ENCODE peak calls at places on chromosomes 16 and 17, in nine cellular contexts. M is activated CD4-positive, CD25-positive, alpha-beta regulatory T cell treated with anti-CD3 and anti-CD28 coated beads, Interleukin-2, amount 50 U/mL, for 16 hours; Q is NAMALWA; X is EL; A is AG09309; H is endodermal cell; L is HEK293T; U is NCI-H2029; R is memory B cell. N is an unnamed sample.

GRCh38 chr16:67013823-67014640 is 14.9 kb upstream of the CBFB start:
- DNase-seq in H (peak), Q (peak), U (peak), L (peak), A (no peak), X (peak), M (peak), R (peak), N (peak)

GRCh38 chr17:83186226-83186625 is 106.8 kb downstream of the METRNL start:
- DNase-seq in H (peak), L (no peak), Q (peak), U (no peak), R (no peak), X (no peak), M (no peak), A (no peak), N (no peak)

GRCh38 chr17:301681-302299 is 50.8 kb downstream of the RPH3AL start:
- DNase-seq in L (no peak), M (no peak), H (no peak), U (no peak), Q (no peak), A (no peak), X (no peak), R (no peak), N (no peak)

GRCh38 chr17:14359251-14359939 is 58.5 kb downstream of the HS3ST3B1 start:
- DNase-seq in A (no peak), X (no peak), R (peak), Q (no peak), U (no peak), L (no peak), H (peak), M (no peak), N (peak)

GRCh38 chr17:74119049-74119580 is 84.4 kb upstream of the RPL38 start:
- DNase-seq in H (no peak), L (no peak), X (no peak), M (no peak), Q (no peak), U (no peak), R (no peak), A (no peak), N (no peak)

GRCh38 chr17:32277284-32277683 is 11.7 kb downstream of the RHBDL3 start:
- DNase-seq in Q (no peak), X (peak), L (no peak), R (no peak), M (no peak), H (peak), A (no peak), U (no peak), N (no peak)

GRCh38 chr16:50751528-50751927 is 9.6 kb downstream of the CYLD start:
- DNase-seq in L (no peak), H (no peak), R (no peak), Q (no peak), U (no peak), A (no peak), M (no peak), X (no peak), N (no peak)

GRCh38 chr16:19132898-19133297 is 19.1 kb downstream of the ITPRIPL2 start:
- DNase-seq in U (no peak), A (no peak), Q (no peak), L (no peak), M (no peak), H (no peak), X (no peak), R (no peak), N (no peak)

GRCh38 chr17:71516149-71516548 is 604.7 kb upstream of the SOX9 start:
- DNase-seq in L (peak), M (no peak), A (no peak), R (no peak), H (no peak), Q (no peak), X (no peak), U (peak), N (no peak)

GRCh38 chr17:31842416-31843381 is 16.3 kb downstream of the COPRS start:
- DNase-seq in R (peak), A (no peak), X (peak), L (peak), H (peak), Q (peak), U (peak), M (peak), N (peak)

GRCh38 chr17:36074365-36074764 is 10.3 kb downstream of the CCL18 start:
- DNase-seq in L (no peak), M (no peak), H (no peak), Q (no peak), X (no peak), U (no peak), R (no peak), A (no peak), N (no peak)

GRCh38 chr17:64519601-64520000 is 12.8 kb downstream of the CEP95 start:
- DNase-seq in R (no peak), X (no peak), H (no peak), L (no peak), A (no peak), U (no peak), M (no peak), Q (no peak), N (no peak)

GRCh38 chr17:4480929-4481898 is 17.5 kb upstream of the SPNS2 start:
- DNase-seq in X (no peak), H (no peak), Q (no peak), U (no peak), L (no peak), R (no peak), M (no peak), A (no peak), N (no peak)

GRCh38 chr16:83070416-83071199 is 443.8 kb downstream of the CDH13 start:
- DNase-seq in M (no peak), L (no peak), A (peak), Q (no peak), H (no peak), X (no peak), U (no peak), R (no peak), N (no peak)

GRCh38 chr17:82127704-82128103 is 29.7 kb upstream of the FASN start:
- DNase-seq in M (no peak), U (no peak), R (no peak), Q (no peak), H (no peak), A (no peak), L (no peak), X (no peak), N (no peak)

GRCh38 chr16:80936410-80936809 is 70.3 kb downstream of the CMC2 start:
- DNase-seq in L (no peak), M (no peak), U (no peak), A (peak), Q (no peak), H (no peak), R (no peak), X (peak), N (no peak)

GRCh38 chr16:67431077-67431804 is at the start of gene HSD11B2:
- DNase-seq in R (peak), A (no peak), M (no peak), U (no peak), X (peak), H (peak), Q (no peak), L (peak), N (no peak)

GRCh38 chr17:61846088-61846487 is 17.2 kb downstream of the BRIP1 start:
- DNase-seq in U (no peak), H (no peak), Q (no peak), R (no peak), M (no peak), A (no peak), L (no peak), X (no peak), N (no peak)

GRCh38 chr16:66519482-66519881 is 30.4 kb downstream of the TK2 start:
- DNase-seq in H (peak), L (no peak), R (no peak), U (no peak), X (no peak), Q (no peak), M (no peak), A (no peak), N (no peak)

GRCh38 chr17:82911822-82912221 is 72.0 kb upstream of the ZNF750 start:
- DNase-seq in M (no peak), U (no peak), X (no peak), L (no peak), Q (no peak), H (no peak), A (no peak), R (no peak), N (no peak)

GRCh38 chr17:73625006-73625405 is 19.2 kb downstream of the SDK2 start:
- DNase-seq in H (no peak), X (no peak), U (no peak), L (no peak), A (no peak), R (no peak), M (no peak), Q (no peak), N (no peak)

GRCh38 chr16:68297908-68298307 is 12.8 kb downstream of the SLC7A6OS start:
- DNase-seq in L (no peak), M (no peak), X (peak), A (no peak), Q (no peak), U (no peak), R (no peak), H (no peak), N (no peak)

GRCh38 chr17:75604034-75604695 is 16.6 kb downstream of the MYO15B start:
- DNase-seq in Q (no peak), M (no peak), H (peak), A (no peak), L (no peak), R (no peak), U (no peak), X (no peak), N (no peak)

GRCh38 chr16:79328327-79329162 is 272.0 kb downstream of the MAF start:
- DNase-seq in U (no peak), A (no peak), X (no peak), L (no peak), M (no peak), R (no peak), Q (no peak), H (peak), N (no peak)

GRCh38 chr16:85659805-85660511 is 28.8 kb downstream of the GINS2 start:
- DNase-seq in Q (peak), X (peak), A (no peak), R (peak), U (peak), M (peak), L (peak), H (peak), N (peak)

GRCh38 chr16:1972490-1972877 is 631 bp downstream of the TBL3 start:
- DNase-seq in Q (no peak), H (no peak), A (no peak), U (no peak), L (peak), X (no peak), R (peak), M (no peak), N (no peak)

GRCh38 chr16:86747761-86748160 is 169.4 kb downstream of the FOXL1 start:
- DNase-seq in U (no peak), X (no peak), Q (no peak), M (no peak), R (no peak), A (no peak), L (no peak), H (peak), N (no peak)

GRCh38 chr16:85157813-85158701 is 45.8 kb upstream of the CIBAR2 start:
- DNase-seq in R (no peak), A (no peak), H (peak), X (no peak), Q (peak), L (no peak), M (no peak), U (no peak), N (no peak)

GRCh38 chr17:11900655-11901054 is 96.6 kb downstream of the ZNF18 start:
- DNase-seq in A (no peak), U (no peak), L (no peak), H (peak), R (no peak), X (no peak), M (no peak), Q (no peak), N (no peak)

GRCh38 chr16:31061813-31062440 is 12.1 kb downstream of the ZNF668 start:
- DNase-seq in X (no peak), L (no peak), U (no peak), Q (no peak), R (no peak), A (no peak), M (no peak), H (no peak), N (no peak)

GRCh38 chr17:37392024-37392590 is 14.5 kb downstream of the ACACA start:
- DNase-seq in L (no peak), U (no peak), M (no peak), R (no peak), A (no peak), Q (no peak), H (no peak), X (peak), N (no peak)

GRCh38 chr17:48604770-48605329 is at the start of gene HOXB6:
- DNase-seq in X (no peak), R (no peak), Q (no peak), L (no peak), M (no peak), U (no peak), H (no peak), A (no peak), N (no peak)

GRCh38 chr17:79945591-79946255 is 89.9 kb downstream of the TBC1D16 start:
- DNase-seq in R (no peak), A (no peak), U (no peak), H (peak), X (no peak), Q (no peak), L (no peak), M (no peak), N (no peak)

GRCh38 chr17:43669971-43670644 is 8.4 kb upstream of the MEOX1 start:
- DNase-seq in U (peak), H (peak), M (no peak), R (no peak), A (no peak), L (peak), Q (no peak), X (no peak), N (no peak)

GRCh38 chr16:53865492-53865863 is 161.5 kb downstream of the FTO start:
- DNase-seq in M (no peak), A (no peak), X (peak), R (no peak), U (no peak), Q (no peak), L (no peak), H (no peak), N (no peak)

GRCh38 chr17:40316571-40317344 is 7.8 kb downstream of the RARA start:
- DNase-seq in R (no peak), X (peak), A (no peak), U (peak), Q (no peak), M (no peak), L (peak), H (peak), N (no peak)

GRCh38 chr16:3461120-3461519 is 17.6 kb downstream of the NAA60 start:
- DNase-seq in U (no peak), Q (peak), L (no peak), H (peak), A (no peak), M (no peak), R (no peak), X (no peak), N (no peak)

GRCh38 chr16:89155851-89156739 is 15.5 kb upstream of the CDH15 start:
- DNase-seq in H (no peak), R (no peak), A (no peak), U (no peak), L (no peak), Q (no peak), X (no peak), M (no peak), N (no peak)

N was measured in central memory CD8-positive, alpha-beta T cell.